ENCODE peak calls at places on chromosomes 16 and 17, in five cellular contexts. F, H, T, G and A are unnamed samples.

GRCh38 chr17:5921919-5922318 is 148.3 kb upstream of the WSCD1 start:
- DNase-seq in T (no peak), F (no peak), H (no peak), G (no peak), A (no peak)

GRCh38 chr17:43018008-43018853 is 4.0 kb downstream of the VAT1 start:
- DNase-seq in T (peak; percentile 86), G (peak; percentile 56), F (no peak), H (no peak), A (peak; percentile 89)

GRCh38 chr16:1330260-1330914 is 3.1 kb upstream of the BAIAP3 start:
- DNase-seq in T (no peak), H (no peak), F (no peak), G (no peak), A (no peak)

GRCh38 chr17:68152161-68152571 is 95.7 kb upstream of the AMZ2 start:
- DNase-seq in G (no peak), T (no peak), H (no peak), F (no peak), A (peak; percentile 23)

GRCh38 chr17:60231691-60232090 is 81.9 kb downstream of the CA4 start:
- DNase-seq in T (no peak), G (no peak), H (no peak), F (no peak), A (no peak)

GRCh38 chr16:21184834-21185233 is 26.4 kb downstream of the LDAF1 start:
- DNase-seq in F (no peak), T (no peak), G (no peak), H (no peak), A (no peak)

GRCh38 chr16:70482624-70483023 is 28.2 kb downstream of the FCSK start:
- DNase-seq in G (no peak), F (no peak), H (no peak), T (no peak), A (no peak)

GRCh38 chr16:52546291-52546941 is 527 bp downstream of the TOX3 start:
- DNase-seq in H (no peak), G (no peak), T (peak; percentile 12), F (no peak), A (peak; percentile 16)

GRCh38 chr17:78154903-78155811 is 9.0 kb downstream of the C17orf99 start:
- DNase-seq in H (peak; percentile 15), G (no peak), T (no peak), F (no peak), A (no peak)

GRCh38 chr17:48470388-48471034 is 40.5 kb upstream of the SKAP1 start:
- DNase-seq in G (no peak), F (no peak), H (peak; percentile 68), T (no peak), A (no peak)

DNA sequence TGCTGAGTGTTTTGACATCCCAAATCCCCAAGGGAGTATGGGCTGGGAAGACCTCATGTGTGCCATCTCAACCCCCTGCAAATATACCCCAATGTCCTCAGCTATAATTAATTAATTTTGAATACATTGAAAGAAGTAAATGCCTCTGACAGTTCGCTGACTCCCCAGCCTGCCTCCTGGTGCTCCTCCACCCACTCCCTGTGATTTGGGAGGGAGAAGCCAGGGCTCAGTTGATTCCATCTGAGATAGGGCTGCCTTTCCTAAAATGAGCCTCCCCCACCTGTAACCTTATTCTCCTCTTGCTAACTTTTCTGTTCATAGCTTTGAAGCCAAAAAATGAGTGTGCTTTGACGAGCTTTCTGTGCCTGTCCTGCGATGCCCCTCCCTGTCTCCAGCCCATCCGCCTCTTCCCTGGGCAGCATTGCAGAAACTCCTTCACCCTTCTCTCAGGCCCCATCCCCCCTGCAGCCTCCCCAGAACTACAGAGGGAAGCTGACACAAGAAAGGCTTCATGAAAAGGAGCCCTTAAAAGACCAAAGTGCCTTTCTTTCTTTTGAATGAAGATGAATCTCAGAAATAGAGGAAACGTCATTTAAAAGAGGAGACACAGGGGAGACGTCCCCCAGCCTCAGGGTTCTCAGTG is 70.2 kb downstream of the HLF start:
- DNase-seq in H (no peak), F (no peak), T (no peak), G (no peak), A (no peak)
- H3K4me3 ChIP-seq in H (no peak overlapping the region), F (no peak overlapping the region), T (no peak overlapping the region), G (no peak overlapping the region), A (no peak overlapping the region)

DNA sequence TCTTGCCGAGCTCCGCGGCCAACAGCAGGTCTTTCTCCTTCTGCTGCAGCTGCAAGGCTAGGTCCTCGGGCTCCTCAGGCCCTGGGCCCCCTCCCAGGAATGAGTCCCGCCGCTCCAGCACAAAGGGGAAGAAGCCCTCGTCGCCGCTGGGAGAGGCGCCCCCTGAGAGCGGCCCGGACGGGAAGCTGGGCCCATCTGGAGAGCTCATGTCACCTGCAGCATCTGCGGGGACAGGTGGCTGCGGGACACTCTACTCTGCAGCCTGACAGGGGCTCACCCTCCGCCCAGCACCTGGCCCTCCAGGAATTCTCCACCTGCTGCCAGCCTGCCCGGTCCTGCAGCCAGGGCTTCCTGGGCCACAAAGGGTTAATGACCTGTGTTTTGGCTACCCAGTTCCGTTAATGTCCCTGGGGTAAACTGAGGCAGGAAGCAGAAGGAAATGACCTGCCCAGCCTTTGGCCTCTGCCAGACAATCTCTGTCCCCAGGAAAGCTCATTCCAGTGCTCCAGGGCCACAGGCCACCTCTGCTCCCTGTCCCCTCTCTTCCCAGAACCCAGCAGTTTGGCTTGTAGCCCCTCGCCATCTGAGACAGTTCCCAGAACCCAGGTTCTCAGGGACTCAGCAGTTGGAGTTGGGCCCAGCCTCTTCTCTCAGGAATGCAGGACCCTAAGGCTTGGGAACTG is 1.3 kb downstream of the BICDL2 start:
- DNase-seq in G (no peak), T (no peak), F (no peak), H (no peak), A (no peak)
- H3K4me1 ChIP-seq in G (no peaks in the 10 kb centered on the region), T (no peaks in the 10 kb centered on the region), F (peaks cover 9% of the 10 kb centered on the region), H (no peaks in the 10 kb centered on the region), A (peaks cover 3% of the 10 kb centered on the region)

GRCh38 chr16:56401482-56401881 is 23.9 kb downstream of the AMFR start:
- DNase-seq in H (no peak), F (no peak), T (no peak), G (no peak), A (peak; percentile 55)

GRCh38 chr16:56411123-56411522 is 14.2 kb downstream of the AMFR start:
- DNase-seq in H (no peak), F (no peak), T (no peak), G (no peak), A (no peak)

GRCh38 chr16:56408379-56409098 is 16.8 kb downstream of the AMFR start:
- DNase-seq in F (no peak), G (no peak), T (no peak), H (no peak), A (no peak)

GRCh38 chr16:56409195-56409594 is 16.1 kb downstream of the AMFR start:
- DNase-seq in G (peak; percentile 46), T (no peak), F (no peak), H (peak; percentile 24), A (no peak)

GRCh38 chr16:56405977-56406376 is 19.4 kb downstream of the AMFR start:
- DNase-seq in F (no peak), H (no peak), T (no peak), G (no peak), A (no peak)
- TF ChIP-seq CTCF in F (no peak), H (no peak), T (no peak), G (no peak), A (no peak)

DNA sequence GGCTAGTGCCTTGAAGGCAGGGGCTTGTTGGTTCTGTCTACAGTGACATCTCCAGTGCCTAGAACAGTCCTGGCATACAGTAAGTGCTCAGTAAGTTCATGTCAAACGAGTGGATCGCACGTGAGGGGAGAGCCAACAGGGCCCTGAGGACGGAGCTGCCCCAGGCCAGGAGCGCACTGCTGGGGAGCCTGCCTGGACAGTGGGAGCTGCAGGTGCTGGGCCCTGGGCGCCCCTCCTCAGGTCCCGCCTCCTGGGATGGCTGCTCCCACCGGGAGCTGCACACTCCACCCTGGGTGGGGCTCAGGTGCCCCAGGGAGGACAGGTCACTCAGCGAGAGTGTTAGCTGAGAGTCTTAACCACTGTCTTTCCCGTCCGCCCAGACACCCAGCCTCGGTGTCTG is 1.8 kb downstream of the EVPL start:
- DNase-seq in H (no peak), T (no peak), F (no peak), G (no peak), A (no peak)
- H3K4me3 ChIP-seq in H (no peak overlapping the region), T (no peak overlapping the region), F (no peak overlapping the region), G (no peak overlapping the region), A (no peak overlapping the region)